ENCODE peak calls at places on chromosomes 6 and 20, in five cellular contexts. L is neuronal stem cell, N is H1, Y is mesenchymal stem cell, G is trophoblast cell. Q is an unnamed sample. For H3K4me1, the result is how much of the 10 kb centered on the place peaks cover.

GRCh38 chr6:36607782-36608386 is 13.7 kb downstream of the SRSF3 start:
- DNase-seq in Y (no peak), N (no peak), L (no peak), G (peak), Q (no peak)

GRCh38 chr20:25178563-25179438 is 16.7 kb upstream of the ENTPD6 start:
- DNase-seq in N (peak), G (peak), Y (peak), L (peak), Q (no peak)

GRCh38 chr6:149364558-149364957 is 35.5 kb upstream of the SUMO4 start:
- DNase-seq in L (no peak), N (no peak), G (no peak), Y (peak), Q (no peak)

GRCh38 chr6:28651161-28651560 is 125.5 kb downstream of the GPX5 start:
- DNase-seq in N (no peak), G (no peak), Y (peak), L (no peak), Q (no peak)

GRCh38 chr20:62805365-62805710 is 703 bp downstream of the OGFR start:
- DNase-seq in Y (peak), L (no peak), N (peak), G (peak), Q (no peak)

GRCh38 chr6:137973201-137973600 is 106.1 kb downstream of the TNFAIP3 start:
- DNase-seq in N (no peak), Y (no peak), L (no peak), G (peak), Q (no peak)

GRCh38 chr6:148177589-148178233 is 164.9 kb upstream of the SASH1 start:
- DNase-seq in N (peak), G (peak), Y (peak), L (no peak), Q (peak)

GRCh38 chr6:142385352-142385751 is 83.5 kb downstream of the ADGRG6 start:
- DNase-seq in G (no peak), L (no peak), N (no peak), Y (peak), Q (no peak)

GRCh38 chr20:56542489-56543020 is 9.5 kb downstream of the FAM209B start:
- DNase-seq in G (no peak), L (no peak), Y (no peak), N (no peak), Q (no peak)

GRCh38 chr20:57473246-57474042 is 51.5 kb downstream of the CTCFL start:
- DNase-seq in L (no peak), G (peak), N (no peak), Y (no peak), Q (no peak)

GRCh38 chr6:150299873-150300485 is 68.8 kb upstream of the IYD start:
- DNase-seq in N (no peak), L (no peak), Y (no peak), G (no peak), Q (no peak)

GRCh38 chr6:33815854-33816253 is 12.1 kb upstream of the MLN start:
- DNase-seq in N (no peak), Y (peak), G (no peak), L (peak), Q (peak)

GRCh38 chr6:37547564-37548061 is 47.9 kb upstream of the CCDC167 start:
- DNase-seq in Y (no peak), L (no peak), N (no peak), G (no peak), Q (no peak)

GRCh38 chr6:13152804-13153203 is 175.5 kb downstream of the TBC1D7 start:
- DNase-seq in Y (no peak), G (no peak), N (peak), L (peak), Q (peak)

GRCh38 chr6:56541736-56542366 is 100.8 kb downstream of the DST start:
- DNase-seq in L (no peak), Y (peak), G (no peak), N (no peak), Q (no peak)

GRCh38 chr6:157221049-157221816 is 102.1 kb downstream of the TMEM242 start:
- DNase-seq in L (peak), G (peak), N (peak), Y (peak), Q (peak)

GRCh38 chr20:17629678-17630089 is 52.4 kb downstream of the RRBP1 start:
- DNase-seq in N (no peak), G (no peak), Y (no peak), L (no peak), Q (no peak)

GRCh38 chr6:10791673-10792072 is 44.1 kb downstream of the TMEM14B start:
- DNase-seq in Y (no peak), N (no peak), G (no peak), L (no peak), Q (no peak)

GRCh38 chr6:33700391-33701050 is 11.0 kb downstream of the UQCC2 start:
- DNase-seq in N (peak), Y (peak), G (peak), L (peak), Q (peak)

GRCh38 chr6:80610821-80611220 is 504.4 kb downstream of the BCKDHB start:
- DNase-seq in Y (peak), G (peak), L (no peak), N (no peak), Q (no peak)

GRCh38 chr6:19851273-19852089 is 14.3 kb downstream of the ID4 start:
- DNase-seq in G (peak), Y (peak), N (peak), L (peak), Q (peak)

GRCh38 chr20:54555150-54555549 is 79.8 kb downstream of the DOK5 start:
- DNase-seq in N (no peak), Y (no peak), G (no peak), L (no peak), Q (no peak)

GRCh38 chr6:22001336-22002027 is 295.4 kb downstream of the PRL start:
- DNase-seq in L (no peak), Y (no peak), G (no peak), N (no peak), Q (no peak)

GRCh38 chr6:37473364-37474095 is 26.2 kb downstream of the CCDC167 start:
- DNase-seq in Y (no peak), L (no peak), G (no peak), N (no peak), Q (no peak)

GRCh38 chr20:16476032-16476431 is 97.2 kb downstream of the KIF16B start:
- DNase-seq in G (peak), Y (peak), N (no peak), L (peak), Q (no peak)

GRCh38 chr6:2529217-2529719 is 221.5 kb downstream of the MYLK4 start:
- DNase-seq in G (no peak), L (no peak), N (no peak), Y (no peak), Q (no peak)

GRCh38 chr20:34045930-34046329 is 52.2 kb downstream of the RALY start:
- DNase-seq in N (no peak), G (no peak), Y (no peak), L (no peak), Q (peak)

GRCh38 chr6:148757944-148758343 is 11.1 kb downstream of the UST start:
- DNase-seq in N (no peak), L (no peak), G (no peak), Y (no peak), Q (no peak)

GRCh38 chr6:51283723-51284122 is 465.1 kb downstream of the TFAP2B start:
- DNase-seq in Y (no peak), N (no peak), G (no peak), L (no peak), Q (no peak)

GRCh38 chr20:36182604-36183154 is 28.1 kb downstream of the EPB41L1 start:
- DNase-seq in Y (no peak), L (no peak), G (no peak), N (no peak), Q (no peak)

GRCh38 chr6:4780360-4780812 is 4.2 kb downstream of the CDYL start:
- DNase-seq in L (no peak), G (peak), N (no peak), Y (peak), Q (no peak)

GRCh38 chr20:37296371-37296770 is 6.9 kb downstream of the MANBAL start:
- DNase-seq in Y (peak), G (no peak), L (no peak), N (no peak), Q (no peak)

GRCh38 chr20:25308671-25309394 is 60.9 kb downstream of the PYGB start:
- DNase-seq in Y (peak), L (no peak), G (peak), N (no peak), Q (no peak)

GRCh38 chr6:105069821-105070445 is 109.9 kb downstream of the POPDC3 start:
- DNase-seq in G (peak), Y (peak), N (no peak), L (no peak), Q (no peak)

GRCh38 chr20:63525968-63526367 is 5.4 kb downstream of the PPDPF start:
- DNase-seq in L (no peak), Y (no peak), G (no peak), N (no peak), Q (no peak)

GRCh38 chr6:149026530-149026942 is 279.7 kb downstream of the UST start:
- DNase-seq in Y (peak), G (peak), N (no peak), L (peak), Q (peak)

GRCh38 chr6:1015819-1016218 is 296.1 kb upstream of the FOXQ1 start:
- DNase-seq in Y (peak), L (no peak), G (no peak), N (no peak), Q (no peak)

GRCh38 chr6:45584127-45584526 is 206.4 kb upstream of the SUPT3H start:
- DNase-seq in N (no peak), G (no peak), L (no peak), Y (no peak), Q (no peak)
- H3K4me1 ChIP-seq in N (under half), G (under half), L (under half), Y (under half), Q (under half)

GRCh38 chr20:52438326-52438963 is 246.9 kb upstream of the ZFP64 start:
- DNase-seq in N (peak), Y (no peak), L (no peak), G (no peak), Q (no peak)

GRCh38 chr20:52446421-52447231 is 255.0 kb upstream of the ZFP64 start:
- DNase-seq in N (no peak), Y (peak), L (no peak), G (peak), Q (no peak)

GRCh38 chr20:52447232-52447566 is 255.6 kb upstream of the ZFP64 start:
- DNase-seq in N (no peak), G (no peak), Y (no peak), L (no peak), Q (no peak)

GRCh38 chr20:52439385-52439784 is 247.8 kb upstream of the ZFP64 start:
- DNase-seq in Y (no peak), G (no peak), N (no peak), L (no peak), Q (no peak)

DNA sequence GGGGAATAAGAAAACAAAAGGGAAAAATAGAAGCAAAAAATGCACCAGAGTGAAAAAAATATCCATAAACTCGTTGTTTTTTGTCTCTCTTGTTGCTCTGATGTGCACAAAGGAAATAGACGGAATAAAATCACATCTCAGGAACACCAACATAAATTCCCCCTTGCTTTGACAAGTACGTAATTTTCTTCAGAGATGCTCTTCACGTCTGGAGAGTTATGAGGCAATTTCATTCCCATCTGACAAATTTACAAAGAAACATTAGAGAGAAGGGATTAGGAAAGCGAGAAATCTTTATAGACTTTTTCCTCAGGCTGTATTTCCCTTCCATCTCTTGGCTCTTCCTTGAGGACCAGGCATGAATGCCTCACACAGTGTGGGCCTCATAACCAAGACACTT is 250.1 kb upstream of the ZFP64 start:
- DNase-seq in Y (no peak), G (no peak), N (no peak), L (no peak), Q (no peak)
- H2BK120ac ChIP-seq in Y (no peak), G (no peak), N (no peak), L (no peak), Q (no peak)

DNA sequence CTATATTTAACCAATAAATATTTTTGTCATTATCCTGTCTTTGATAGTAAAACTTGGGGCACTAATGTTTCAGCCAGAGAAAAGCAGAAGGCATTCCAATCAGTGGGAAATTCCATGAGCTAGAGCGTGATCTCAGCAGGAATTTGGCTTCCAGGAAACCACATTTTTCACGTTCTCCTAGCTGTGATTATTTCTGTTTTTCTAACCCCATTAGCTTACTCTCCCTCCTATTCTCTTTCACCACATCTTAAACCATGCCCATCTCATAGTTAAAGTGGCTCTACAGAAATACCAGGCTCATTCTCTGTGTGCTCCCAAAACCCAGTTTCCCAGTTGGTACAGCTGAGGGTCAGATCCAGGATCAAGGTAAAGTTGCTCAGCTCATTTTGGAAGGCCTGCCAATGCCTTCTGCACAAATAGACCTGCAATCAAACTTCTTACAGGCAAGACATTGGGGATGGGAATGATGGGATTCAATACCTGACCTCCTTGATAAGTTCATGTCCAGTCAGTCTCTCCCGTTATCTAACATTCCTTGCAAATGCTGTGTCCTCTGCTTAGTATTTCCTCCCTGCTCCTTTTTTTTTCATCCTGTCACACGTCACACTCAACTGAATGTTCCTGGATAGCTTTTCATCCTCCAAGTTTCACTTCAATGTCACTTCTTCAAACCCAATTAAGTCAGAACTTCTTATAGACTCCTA is 33.1 kb upstream of the TMEM30A start:
- DNase-seq in G (peak), Y (peak), N (no peak), L (no peak), Q (no peak)
- H3K14ac ChIP-seq in G (no peak), Y (no peak), N (no peak), L (no peak), Q (no peak)

DNA sequence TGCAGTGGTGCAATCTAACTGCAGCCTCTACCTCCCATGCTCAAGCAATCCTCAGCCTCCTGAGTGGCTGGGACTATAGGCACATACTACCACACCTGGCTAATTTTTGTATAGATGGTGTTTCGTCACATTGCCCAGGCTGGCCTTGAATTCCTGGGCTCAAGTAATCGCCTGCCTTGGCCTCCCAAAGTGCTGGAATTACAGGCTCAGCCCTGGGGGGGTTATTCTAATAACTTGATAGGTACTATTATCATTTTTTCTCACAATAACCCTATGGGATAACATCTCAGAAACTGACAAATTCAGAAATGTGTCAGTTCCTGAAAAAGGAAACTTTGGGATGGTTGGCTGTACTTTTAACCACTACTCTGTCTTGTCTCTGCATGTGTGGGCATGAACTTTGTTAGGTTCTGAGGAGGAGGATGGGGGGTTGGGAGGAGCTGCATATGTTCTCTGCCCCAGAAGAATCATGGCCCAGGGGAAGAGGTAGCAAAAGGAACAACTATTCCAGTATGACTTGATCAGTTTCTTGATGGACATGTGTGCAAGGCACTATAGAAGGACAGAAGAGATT is 169.9 kb downstream of the CARMIL1 start:
- DNase-seq in N (no peak), Y (no peak), L (no peak), G (peak), Q (no peak)
- H3K4me1 ChIP-seq in N (under half), Y (under half), L (under half), G (under half), Q (under half)